ENCODE peak calls at places on chromosomes 2 and 18, in eight cellular contexts. D, I, V, U, B, L, E and Z are unnamed samples.

GRCh38 chr2:41932241-41933034 is 115.4 kb upstream of the PKDCC start:
- DNase-seq in I (no peak), U (peak), V (no peak), L (no peak), B (peak), E (no peak), D (no peak), Z (no peak)

GRCh38 chr2:126753501-126754212 is 97.7 kb downstream of the GYPC start:
- DNase-seq in V (no peak), I (no peak), U (no peak), E (no peak), B (no peak), D (no peak), L (no peak), Z (no peak)

GRCh38 chr2:167249197-167249596 is 360.9 kb downstream of the XIRP2 start:
- DNase-seq in L (no peak), U (no peak), E (no peak), I (no peak), D (no peak), B (no peak), V (peak), Z (no peak)

GRCh38 chr2:151658081-151658480 is 76.2 kb downstream of the NEB start:
- DNase-seq in L (no peak), E (no peak), U (no peak), V (no peak), I (no peak), D (no peak), B (no peak), Z (no peak)

GRCh38 chr2:167862787-167863186 is 384.6 kb downstream of the STK39 start:
- DNase-seq in I (no peak), L (peak), B (no peak), D (no peak), E (no peak), V (no peak), U (no peak), Z (no peak)

GRCh38 chr2:191202209-191202721 is 42.9 kb upstream of the MYO1B start:
- DNase-seq in V (no peak), U (no peak), E (no peak), I (no peak), L (no peak), B (no peak), D (no peak), Z (no peak)

GRCh38 chr2:162257416-162257815 is 14.2 kb upstream of the FAP start:
- DNase-seq in B (no peak), I (no peak), V (peak), L (no peak), U (no peak), E (no peak), D (no peak), Z (no peak)

GRCh38 chr2:138615257-138615656 is 113.7 kb downstream of the SPOPL start:
- DNase-seq in U (no peak), I (no peak), B (no peak), L (no peak), D (no peak), V (no peak), E (no peak), Z (no peak)

GRCh38 chr2:105102963-105103421 is 65.1 kb downstream of the MRPS9 start:
- DNase-seq in E (peak), I (peak), B (no peak), D (peak), U (no peak), L (no peak), V (no peak), Z (no peak)

GRCh38 chr2:205407984-205408383 is 274.3 kb upstream of the NRP2 start:
- DNase-seq in V (no peak), U (peak), D (no peak), B (no peak), E (no peak), L (no peak), I (no peak), Z (no peak)

GRCh38 chr2:46281939-46282338 is 15.3 kb upstream of the EPAS1 start:
- DNase-seq in I (no peak), U (no peak), L (no peak), B (no peak), D (no peak), E (no peak), V (no peak), Z (no peak)

GRCh38 chr2:165275932-165276331 is 36.7 kb downstream of the SCN2A start:
- DNase-seq in E (no peak), B (no peak), L (no peak), V (no peak), U (no peak), D (no peak), I (no peak), Z (no peak)

GRCh38 chr2:165280356-165280755 is 41.1 kb downstream of the SCN2A start:
- DNase-seq in V (no peak), D (no peak), E (no peak), B (no peak), U (no peak), L (no peak), I (no peak), Z (no peak)

GRCh38 chr2:165277860-165278656 is 38.8 kb downstream of the SCN2A start:
- DNase-seq in D (no peak), E (no peak), I (no peak), B (no peak), U (no peak), L (no peak), V (no peak), Z (no peak)

GRCh38 chr2:165274698-165275097 is 35.5 kb downstream of the SCN2A start:
- DNase-seq in I (no peak), E (no peak), L (no peak), B (no peak), V (no peak), D (no peak), U (no peak), Z (no peak)

DNA sequence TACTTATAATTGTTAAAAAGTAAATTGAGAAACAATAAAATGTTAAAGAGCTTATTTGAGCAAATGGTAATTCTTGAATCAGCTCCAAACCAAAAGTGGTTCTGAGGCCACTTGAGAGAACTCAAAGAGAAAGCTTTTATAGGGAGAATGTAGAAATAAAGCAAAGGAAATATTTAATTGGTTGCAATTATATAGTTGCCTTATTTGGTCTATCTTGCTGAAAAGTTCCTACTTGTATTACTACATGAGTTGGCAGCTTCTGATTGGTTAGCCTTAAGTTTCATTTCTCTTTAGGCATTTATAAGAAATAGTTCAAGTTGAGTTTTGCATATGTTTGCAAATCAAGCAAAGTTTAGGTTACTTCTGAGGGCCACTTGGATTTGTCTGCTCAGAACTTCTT is 38.1 kb downstream of the SCN2A start:
- DNase-seq in L (no peak), I (no peak), B (no peak), D (no peak), U (no peak), V (no peak), E (no peak), Z (no peak)
- TF ChIP-seq REST in L (no peak), I (no peak), B (no peak), D (no peak), U (no peak), V (no peak), E (no peak), Z (no peak)

DNA sequence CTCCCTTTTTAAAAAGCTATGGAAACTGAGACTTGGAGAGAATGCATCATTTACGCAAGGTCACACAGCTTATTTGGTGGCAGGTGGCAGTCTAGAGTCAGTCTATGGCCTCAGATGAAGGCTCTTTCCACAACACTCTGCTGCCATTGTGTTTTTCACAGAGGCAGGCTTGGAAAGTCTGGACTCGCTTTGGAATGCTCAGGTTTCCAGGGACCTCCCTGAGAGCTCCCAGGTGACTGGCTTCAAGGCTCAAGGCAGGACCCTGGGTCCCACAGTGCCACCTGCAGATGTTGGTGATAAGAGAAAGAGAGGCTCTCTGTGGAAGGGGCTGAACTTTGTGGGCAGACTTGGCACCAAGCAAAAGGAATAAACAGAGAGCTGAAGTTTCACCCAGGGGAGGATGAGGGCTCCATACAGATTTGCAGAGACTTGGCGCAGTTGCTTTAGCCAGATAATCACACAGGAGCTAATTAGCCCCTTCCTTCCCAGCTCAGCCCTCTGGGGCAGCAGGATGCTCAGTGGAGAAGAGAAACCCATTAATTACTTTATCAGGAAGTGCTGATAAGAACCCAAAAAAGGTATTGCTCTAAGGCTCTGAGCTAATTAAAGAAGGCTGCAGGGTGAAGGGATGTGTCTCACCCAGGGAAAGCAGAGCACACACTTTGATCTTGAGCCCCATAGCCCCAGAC is 103.5 kb downstream of the LBH start:
- DNase-seq in V (no peak), B (no peak), D (no peak), U (peak), I (peak), E (no peak), L (peak), Z (no peak)
- H3K4me3 ChIP-seq in V (no peak), B (no peak), D (no peak), U (no peak), I (no peak), E (no peak), L (no peak), Z (no peak)

GRCh38 chr18:63258749-63259580 is 60.6 kb downstream of the BCL2 start:
- DNase-seq in E (no peak), L (no peak), D (no peak), B (no peak), I (no peak), V (no peak), U (peak), Z (no peak)
- TF ChIP-seq POLR2AphosphoS5 in E (no peak), L (no peak), D (no peak), B (no peak), I (no peak), V (no peak), U (no peak), Z (no peak)

DNA sequence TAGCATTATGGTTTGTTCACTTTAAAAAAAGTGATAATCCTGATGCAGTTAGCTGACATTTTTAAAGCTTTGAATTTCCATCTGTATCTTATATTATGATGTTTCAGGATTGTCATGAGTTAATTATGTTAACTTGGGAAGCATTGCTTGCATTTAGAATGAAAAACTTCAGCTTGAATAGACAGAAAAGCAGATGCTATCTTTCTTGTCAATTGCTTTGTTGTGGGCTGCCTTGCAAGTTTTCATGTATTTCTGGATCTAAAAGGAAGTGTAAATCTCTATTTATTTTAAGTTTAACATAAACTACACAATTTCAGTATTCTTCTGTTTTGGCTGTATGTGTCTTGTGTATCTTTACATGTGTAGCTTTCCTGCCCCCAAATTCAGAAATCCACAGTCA is 479.5 kb downstream of the ARHGAP15 start:
- DNase-seq in E (no peak), B (no peak), U (peak), L (no peak), I (no peak), D (no peak), V (no peak), Z (no peak)
- TF ChIP-seq REST in E (no peak), B (no peak), U (no peak), L (no peak), I (no peak), D (no peak), V (no peak), Z (no peak)

GRCh38 chr2:156190532-156190931 is 142.0 kb downstream of the NR4A2 start:
- DNase-seq in E (no peak), V (no peak), L (no peak), B (no peak), I (no peak), D (no peak), U (no peak), Z (no peak)
- H3K4me3 ChIP-seq in E (no peak), V (no peak), L (no peak), B (no peak), I (no peak), D (no peak), U (no peak), Z (no peak)

DNA sequence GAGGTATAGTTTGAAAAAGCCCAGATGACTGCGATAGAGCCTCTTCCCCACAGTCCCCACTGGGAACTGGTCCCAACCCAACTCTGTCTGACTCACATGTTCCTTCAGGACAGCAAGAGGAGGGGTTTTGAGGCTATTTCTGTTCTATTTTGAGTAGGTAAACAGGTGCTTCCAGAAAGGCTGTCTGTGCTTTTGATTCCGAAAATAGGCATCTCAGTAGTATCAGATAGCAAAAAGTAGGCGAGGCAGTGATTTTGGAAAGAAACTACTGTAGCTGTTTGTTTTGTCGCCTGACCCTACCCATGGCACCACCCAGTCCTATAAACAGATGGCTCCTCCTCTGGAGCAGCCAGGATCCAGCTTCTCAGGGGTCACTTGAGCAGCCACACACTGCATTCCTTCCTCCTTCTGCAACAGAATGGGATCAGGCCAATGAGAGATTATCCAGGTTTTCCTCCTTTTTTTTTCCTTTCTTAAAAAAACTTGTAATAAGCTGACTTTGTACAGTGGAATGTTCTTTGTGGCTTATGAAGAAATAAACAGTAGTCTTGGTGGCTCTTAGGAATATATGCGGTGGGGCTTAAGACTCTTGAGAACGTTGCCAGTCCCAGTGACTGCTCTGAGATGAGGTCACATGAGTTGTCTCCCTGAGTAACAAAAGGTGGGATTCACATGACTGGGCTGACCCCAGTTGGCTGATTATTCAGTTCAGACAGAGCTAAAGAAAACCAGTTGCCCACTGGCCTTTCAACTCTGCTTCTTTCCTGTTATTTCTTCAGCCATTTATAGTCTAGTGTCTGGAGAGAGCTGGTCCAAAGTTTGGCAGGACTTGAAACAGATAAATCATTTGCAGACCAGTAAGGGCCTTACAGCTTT is 98.6 kb downstream of the KCNS3 start:
- DNase-seq in D (no peak), B (no peak), I (no peak), L (no peak), V (no peak), U (no peak), E (no peak), Z (no peak)
- TF ChIP-seq POLR2AphosphoS5 in D (no peak), B (no peak), I (no peak), L (no peak), V (no peak), U (no peak), E (no peak), Z (no peak)